ENCODE peak calls at places on chromosomes 13 and 19, in nine cellular contexts. One of them, this sample, is unnamed.

GRCh38 chr13:106496072-106496997 is 39.1 kb downstream of the EFNB2 start:
- DNase-seq in stimulated activated CD8-positive, alpha-beta memory T cell treated with anti-CD3 and anti-CD28 coated beads, Interleukin-7, amount 100 ng/mL, for 48 hours: no peak
- DNase-seq in MV-4-11: no peak
- DNase-seq in OCI-LY7: no peak
- DNase-seq in body of pancreas: no peak
- DNase-seq in activated CD4-positive, alpha-beta memory T cell treated with anti-CD3 and anti-CD28 coated beads, Interleukin-2, amount 10 ng/mL, durations not matched to agents 7 days and 5 days: no peak
- DNase-seq in NCI-H2029: peak; percentile 41
- DNase-seq in T-cell: no peak
- DNase-seq in DND-41: no peak
- DNase-seq in this sample: no peak

GRCh38 chr13:85497652-85498051 is 301.6 kb downstream of the SLITRK6 start:
- DNase-seq in stimulated activated CD8-positive, alpha-beta memory T cell treated with anti-CD3 and anti-CD28 coated beads, Interleukin-7, amount 100 ng/mL, for 48 hours: no peak
- DNase-seq in MV-4-11: no peak
- DNase-seq in OCI-LY7: no peak
- DNase-seq in body of pancreas: no peak
- DNase-seq in activated CD4-positive, alpha-beta memory T cell treated with anti-CD3 and anti-CD28 coated beads, Interleukin-2, amount 10 ng/mL, durations not matched to agents 7 days and 5 days: no peak
- DNase-seq in NCI-H2029: no peak
- DNase-seq in T-cell: no peak
- DNase-seq in DND-41: no peak
- DNase-seq in this sample: no peak

GRCh38 chr13:44660050-44660449 is 83.9 kb upstream of the TSC22D1 start:
- DNase-seq in stimulated activated CD8-positive, alpha-beta memory T cell treated with anti-CD3 and anti-CD28 coated beads, Interleukin-7, amount 100 ng/mL, for 48 hours: no peak
- DNase-seq in MV-4-11: no peak
- DNase-seq in OCI-LY7: no peak
- DNase-seq in body of pancreas: no peak
- DNase-seq in activated CD4-positive, alpha-beta memory T cell treated with anti-CD3 and anti-CD28 coated beads, Interleukin-2, amount 10 ng/mL, durations not matched to agents 7 days and 5 days: no peak
- DNase-seq in NCI-H2029: no peak
- DNase-seq in T-cell: no peak
- DNase-seq in DND-41: no peak
- DNase-seq in this sample: no peak

GRCh38 chr19:11887618-11888531 is at the start of gene ZNF69:
- DNase-seq in stimulated activated CD8-positive, alpha-beta memory T cell treated with anti-CD3 and anti-CD28 coated beads, Interleukin-7, amount 100 ng/mL, for 48 hours: peak; percentile 62
- DNase-seq in MV-4-11: no peak
- DNase-seq in OCI-LY7: peak; percentile 82
- DNase-seq in body of pancreas: peak; percentile 94
- DNase-seq in activated CD4-positive, alpha-beta memory T cell treated with anti-CD3 and anti-CD28 coated beads, Interleukin-2, amount 10 ng/mL, durations not matched to agents 7 days and 5 days: peak; percentile 53
- DNase-seq in NCI-H2029: peak; percentile 29
- DNase-seq in T-cell: peak; percentile 34
- DNase-seq in DND-41: peak; percentile 86
- DNase-seq in this sample: peak; percentile 95

GRCh38 chr13:109163052-109163413 is 533.6 kb downstream of the MYO16 start:
- DNase-seq in stimulated activated CD8-positive, alpha-beta memory T cell treated with anti-CD3 and anti-CD28 coated beads, Interleukin-7, amount 100 ng/mL, for 48 hours: no peak
- DNase-seq in MV-4-11: no peak
- DNase-seq in OCI-LY7: no peak
- DNase-seq in body of pancreas: no peak
- DNase-seq in activated CD4-positive, alpha-beta memory T cell treated with anti-CD3 and anti-CD28 coated beads, Interleukin-2, amount 10 ng/mL, durations not matched to agents 7 days and 5 days: no peak
- DNase-seq in NCI-H2029: no peak
- DNase-seq in T-cell: no peak
- DNase-seq in DND-41: no peak
- DNase-seq in this sample: peak; percentile 19

GRCh38 chr19:15464394-15465385 is at the start of gene RASAL3:
- DNase-seq in stimulated activated CD8-positive, alpha-beta memory T cell treated with anti-CD3 and anti-CD28 coated beads, Interleukin-7, amount 100 ng/mL, for 48 hours: peak; percentile 67
- DNase-seq in MV-4-11: peak; percentile 27
- DNase-seq in OCI-LY7: peak; percentile 68
- DNase-seq in body of pancreas: no peak
- DNase-seq in activated CD4-positive, alpha-beta memory T cell treated with anti-CD3 and anti-CD28 coated beads, Interleukin-2, amount 10 ng/mL, durations not matched to agents 7 days and 5 days: peak; percentile 80
- DNase-seq in NCI-H2029: no peak
- DNase-seq in T-cell: peak; percentile 30
- DNase-seq in DND-41: peak; percentile 86
- DNase-seq in this sample: no peak

GRCh38 chr19:2059422-2060201 is 8.6 kb upstream of the MKNK2 start:
- DNase-seq in stimulated activated CD8-positive, alpha-beta memory T cell treated with anti-CD3 and anti-CD28 coated beads, Interleukin-7, amount 100 ng/mL, for 48 hours: no peak
- DNase-seq in MV-4-11: no peak
- DNase-seq in OCI-LY7: no peak
- DNase-seq in body of pancreas: peak; percentile 87
- DNase-seq in activated CD4-positive, alpha-beta memory T cell treated with anti-CD3 and anti-CD28 coated beads, Interleukin-2, amount 10 ng/mL, durations not matched to agents 7 days and 5 days: no peak
- DNase-seq in NCI-H2029: peak; percentile 92
- DNase-seq in T-cell: no peak
- DNase-seq in DND-41: no peak
- DNase-seq in this sample: no peak

GRCh38 chr13:72677431-72677830 is 50.0 kb downstream of the MZT1 start:
- DNase-seq in stimulated activated CD8-positive, alpha-beta memory T cell treated with anti-CD3 and anti-CD28 coated beads, Interleukin-7, amount 100 ng/mL, for 48 hours: no peak
- DNase-seq in MV-4-11: no peak
- DNase-seq in OCI-LY7: no peak
- DNase-seq in body of pancreas: no peak
- DNase-seq in activated CD4-positive, alpha-beta memory T cell treated with anti-CD3 and anti-CD28 coated beads, Interleukin-2, amount 10 ng/mL, durations not matched to agents 7 days and 5 days: no peak
- DNase-seq in NCI-H2029: no peak
- DNase-seq in T-cell: no peak
- DNase-seq in DND-41: no peak
- DNase-seq in this sample: no peak

GRCh38 chr19:55831846-55832245 is at the start of gene NLRP11:
- DNase-seq in stimulated activated CD8-positive, alpha-beta memory T cell treated with anti-CD3 and anti-CD28 coated beads, Interleukin-7, amount 100 ng/mL, for 48 hours: no peak
- DNase-seq in MV-4-11: no peak
- DNase-seq in OCI-LY7: peak; percentile 92
- DNase-seq in body of pancreas: no peak
- DNase-seq in activated CD4-positive, alpha-beta memory T cell treated with anti-CD3 and anti-CD28 coated beads, Interleukin-2, amount 10 ng/mL, durations not matched to agents 7 days and 5 days: no peak
- DNase-seq in NCI-H2029: no peak
- DNase-seq in T-cell: no peak
- DNase-seq in DND-41: no peak
- DNase-seq in this sample: no peak

GRCh38 chr13:44237276-44237767 is 136.3 kb upstream of the SERP2 start:
- DNase-seq in stimulated activated CD8-positive, alpha-beta memory T cell treated with anti-CD3 and anti-CD28 coated beads, Interleukin-7, amount 100 ng/mL, for 48 hours: peak; percentile 32
- DNase-seq in MV-4-11: peak; percentile 72
- DNase-seq in OCI-LY7: no peak
- DNase-seq in body of pancreas: peak; percentile 69
- DNase-seq in activated CD4-positive, alpha-beta memory T cell treated with anti-CD3 and anti-CD28 coated beads, Interleukin-2, amount 10 ng/mL, durations not matched to agents 7 days and 5 days: peak; percentile 19
- DNase-seq in NCI-H2029: no peak
- DNase-seq in T-cell: no peak
- DNase-seq in DND-41: no peak
- DNase-seq in this sample: no peak

This sample was measured in esophagus muscularis mucosa.